ENCODE peak calls at places on chromosomes 13 and 19, in ten cellular contexts. One of them, this sample, is unnamed.

GRCh38 chr13:109764474-109765292 is 21.7 kb downstream of the IRS2 start:
- DNase-seq in BJ: no peak
- DNase-seq in T-helper 1 cell: no peak
- DNase-seq in astrocyte of the cerebellum: no peak
- DNase-seq in activated CD4-positive, alpha-beta T cell treated with anti-CD3 and anti-CD28 coated beads, Interleukin-2, amount 10 ng/mL, durations not matched to agents 7 days and 5 days: peak; percentile 33
- DNase-seq in iris pigment epithelial cell: no peak
- DNase-seq in adrenal gland: peak; percentile 47
- DNase-seq in stimulated activated CD8-positive, alpha-beta memory T cell treated with anti-CD3 and anti-CD28 coated beads, Interleukin-2, amount 100 ng/mL, for 1 hour: no peak
- DNase-seq in stimulated activated CD4-positive, alpha-beta T cell treated with anti-CD3 and anti-CD28 coated beads, Interleukin-2, amount 100 ng/mL, for 4 hours: no peak
- DNase-seq in heart left ventricle: no peak
- DNase-seq in this sample: no peak

GRCh38 chr13:113145496-113145895 is 13.0 kb upstream of the PROZ start:
- DNase-seq in stimulated activated CD4-positive, alpha-beta T cell treated with anti-CD3 and anti-CD28 coated beads, Interleukin-2, amount 100 ng/mL, for 4 hours: no peak
- DNase-seq in astrocyte of the cerebellum: no peak
- DNase-seq in stimulated activated CD8-positive, alpha-beta memory T cell treated with anti-CD3 and anti-CD28 coated beads, Interleukin-2, amount 100 ng/mL, for 1 hour: no peak
- DNase-seq in T-helper 1 cell: no peak
- DNase-seq in adrenal gland: no peak
- DNase-seq in heart left ventricle: no peak
- DNase-seq in BJ: no peak
- DNase-seq in iris pigment epithelial cell: no peak
- DNase-seq in activated CD4-positive, alpha-beta T cell treated with anti-CD3 and anti-CD28 coated beads, Interleukin-2, amount 10 ng/mL, durations not matched to agents 7 days and 5 days: no peak
- DNase-seq in this sample: no peak

GRCh38 chr19:29629836-29630534 is 23.9 kb downstream of the POP4 start:
- DNase-seq in T-helper 1 cell: no peak
- DNase-seq in adrenal gland: no peak
- DNase-seq in activated CD4-positive, alpha-beta T cell treated with anti-CD3 and anti-CD28 coated beads, Interleukin-2, amount 10 ng/mL, durations not matched to agents 7 days and 5 days: no peak
- DNase-seq in astrocyte of the cerebellum: no peak
- DNase-seq in stimulated activated CD4-positive, alpha-beta T cell treated with anti-CD3 and anti-CD28 coated beads, Interleukin-2, amount 100 ng/mL, for 4 hours: no peak
- DNase-seq in heart left ventricle: no peak
- DNase-seq in iris pigment epithelial cell: no peak
- DNase-seq in BJ: no peak
- DNase-seq in stimulated activated CD8-positive, alpha-beta memory T cell treated with anti-CD3 and anti-CD28 coated beads, Interleukin-2, amount 100 ng/mL, for 1 hour: no peak
- DNase-seq in this sample: no peak

GRCh38 chr13:93726173-93727019 is 499.8 kb downstream of the GPC6 start:
- DNase-seq in iris pigment epithelial cell: no peak
- DNase-seq in astrocyte of the cerebellum: no peak
- DNase-seq in adrenal gland: no peak
- DNase-seq in BJ: no peak
- DNase-seq in activated CD4-positive, alpha-beta T cell treated with anti-CD3 and anti-CD28 coated beads, Interleukin-2, amount 10 ng/mL, durations not matched to agents 7 days and 5 days: no peak
- DNase-seq in T-helper 1 cell: no peak
- DNase-seq in stimulated activated CD4-positive, alpha-beta T cell treated with anti-CD3 and anti-CD28 coated beads, Interleukin-2, amount 100 ng/mL, for 4 hours: no peak
- DNase-seq in stimulated activated CD8-positive, alpha-beta memory T cell treated with anti-CD3 and anti-CD28 coated beads, Interleukin-2, amount 100 ng/mL, for 1 hour: no peak
- DNase-seq in heart left ventricle: no peak
- DNase-seq in this sample: no peak

GRCh38 chr19:50555033-50555432 is 13.2 kb downstream of the LRRC4B start:
- DNase-seq in stimulated activated CD8-positive, alpha-beta memory T cell treated with anti-CD3 and anti-CD28 coated beads, Interleukin-2, amount 100 ng/mL, for 1 hour: no peak
- DNase-seq in BJ: no peak
- DNase-seq in stimulated activated CD4-positive, alpha-beta T cell treated with anti-CD3 and anti-CD28 coated beads, Interleukin-2, amount 100 ng/mL, for 4 hours: no peak
- DNase-seq in T-helper 1 cell: no peak
- DNase-seq in adrenal gland: no peak
- DNase-seq in iris pigment epithelial cell: no peak
- DNase-seq in astrocyte of the cerebellum: no peak
- DNase-seq in activated CD4-positive, alpha-beta T cell treated with anti-CD3 and anti-CD28 coated beads, Interleukin-2, amount 10 ng/mL, durations not matched to agents 7 days and 5 days: no peak
- DNase-seq in heart left ventricle: no peak
- DNase-seq in this sample: no peak

GRCh38 chr19:7869453-7869909 is 4.7 kb downstream of the PRR36 start:
- DNase-seq in adrenal gland: peak; percentile 74
- DNase-seq in stimulated activated CD8-positive, alpha-beta memory T cell treated with anti-CD3 and anti-CD28 coated beads, Interleukin-2, amount 100 ng/mL, for 1 hour: peak; percentile 70
- DNase-seq in stimulated activated CD4-positive, alpha-beta T cell treated with anti-CD3 and anti-CD28 coated beads, Interleukin-2, amount 100 ng/mL, for 4 hours: peak; percentile 75
- DNase-seq in T-helper 1 cell: peak; percentile 67
- DNase-seq in activated CD4-positive, alpha-beta T cell treated with anti-CD3 and anti-CD28 coated beads, Interleukin-2, amount 10 ng/mL, durations not matched to agents 7 days and 5 days: peak; percentile 75
- DNase-seq in astrocyte of the cerebellum: no peak
- DNase-seq in BJ: no peak
- DNase-seq in heart left ventricle: no peak
- DNase-seq in iris pigment epithelial cell: peak; percentile 35
- DNase-seq in this sample: peak; percentile 77

GRCh38 chr19:42965204-42965603 is 28.2 kb upstream of the PSG7 start:
- DNase-seq in heart left ventricle: no peak
- DNase-seq in iris pigment epithelial cell: peak; percentile 70
- DNase-seq in stimulated activated CD4-positive, alpha-beta T cell treated with anti-CD3 and anti-CD28 coated beads, Interleukin-2, amount 100 ng/mL, for 4 hours: no peak
- DNase-seq in T-helper 1 cell: no peak
- DNase-seq in stimulated activated CD8-positive, alpha-beta memory T cell treated with anti-CD3 and anti-CD28 coated beads, Interleukin-2, amount 100 ng/mL, for 1 hour: no peak
- DNase-seq in BJ: peak; percentile 47
- DNase-seq in activated CD4-positive, alpha-beta T cell treated with anti-CD3 and anti-CD28 coated beads, Interleukin-2, amount 10 ng/mL, durations not matched to agents 7 days and 5 days: no peak
- DNase-seq in astrocyte of the cerebellum: no peak
- DNase-seq in adrenal gland: no peak
- DNase-seq in this sample: no peak

GRCh38 chr13:50589651-50590054 is 253.8 kb downstream of the DLEU7 start:
- DNase-seq in stimulated activated CD4-positive, alpha-beta T cell treated with anti-CD3 and anti-CD28 coated beads, Interleukin-2, amount 100 ng/mL, for 4 hours: no peak
- DNase-seq in astrocyte of the cerebellum: peak; percentile 55
- DNase-seq in stimulated activated CD8-positive, alpha-beta memory T cell treated with anti-CD3 and anti-CD28 coated beads, Interleukin-2, amount 100 ng/mL, for 1 hour: no peak
- DNase-seq in heart left ventricle: no peak
- DNase-seq in iris pigment epithelial cell: peak; percentile 87
- DNase-seq in adrenal gland: peak; percentile 68
- DNase-seq in BJ: peak; percentile 66
- DNase-seq in activated CD4-positive, alpha-beta T cell treated with anti-CD3 and anti-CD28 coated beads, Interleukin-2, amount 10 ng/mL, durations not matched to agents 7 days and 5 days: no peak
- DNase-seq in T-helper 1 cell: no peak
- DNase-seq in this sample: no peak

GRCh38 chr13:112554214-112554850 is 33.6 kb downstream of the TUBGCP3 start:
- DNase-seq in astrocyte of the cerebellum: no peak
- DNase-seq in stimulated activated CD8-positive, alpha-beta memory T cell treated with anti-CD3 and anti-CD28 coated beads, Interleukin-2, amount 100 ng/mL, for 1 hour: no peak
- DNase-seq in stimulated activated CD4-positive, alpha-beta T cell treated with anti-CD3 and anti-CD28 coated beads, Interleukin-2, amount 100 ng/mL, for 4 hours: no peak
- DNase-seq in heart left ventricle: no peak
- DNase-seq in T-helper 1 cell: no peak
- DNase-seq in adrenal gland: no peak
- DNase-seq in iris pigment epithelial cell: no peak
- DNase-seq in BJ: no peak
- DNase-seq in activated CD4-positive, alpha-beta T cell treated with anti-CD3 and anti-CD28 coated beads, Interleukin-2, amount 10 ng/mL, durations not matched to agents 7 days and 5 days: no peak
- DNase-seq in this sample: no peak

GRCh38 chr13:93603043-93603442 is 376.4 kb downstream of the GPC6 start:
- DNase-seq in stimulated activated CD8-positive, alpha-beta memory T cell treated with anti-CD3 and anti-CD28 coated beads, Interleukin-2, amount 100 ng/mL, for 1 hour: no peak
- DNase-seq in iris pigment epithelial cell: peak; percentile 67
- DNase-seq in BJ: peak; percentile 90
- DNase-seq in astrocyte of the cerebellum: peak; percentile 43
- DNase-seq in activated CD4-positive, alpha-beta T cell treated with anti-CD3 and anti-CD28 coated beads, Interleukin-2, amount 10 ng/mL, durations not matched to agents 7 days and 5 days: no peak
- DNase-seq in T-helper 1 cell: no peak
- DNase-seq in adrenal gland: no peak
- DNase-seq in heart left ventricle: no peak
- DNase-seq in stimulated activated CD4-positive, alpha-beta T cell treated with anti-CD3 and anti-CD28 coated beads, Interleukin-2, amount 100 ng/mL, for 4 hours: no peak
- DNase-seq in this sample: no peak

GRCh38 chr13:94323746-94324408 is 155.6 kb downstream of the DCT start:
- DNase-seq in stimulated activated CD8-positive, alpha-beta memory T cell treated with anti-CD3 and anti-CD28 coated beads, Interleukin-2, amount 100 ng/mL, for 1 hour: no peak
- DNase-seq in BJ: no peak
- DNase-seq in activated CD4-positive, alpha-beta T cell treated with anti-CD3 and anti-CD28 coated beads, Interleukin-2, amount 10 ng/mL, durations not matched to agents 7 days and 5 days: peak; percentile 63
- DNase-seq in T-helper 1 cell: peak; percentile 86
- DNase-seq in stimulated activated CD4-positive, alpha-beta T cell treated with anti-CD3 and anti-CD28 coated beads, Interleukin-2, amount 100 ng/mL, for 4 hours: no peak
- DNase-seq in iris pigment epithelial cell: no peak
- DNase-seq in astrocyte of the cerebellum: no peak
- DNase-seq in adrenal gland: no peak
- DNase-seq in heart left ventricle: no peak
- DNase-seq in this sample: no peak

GRCh38 chr13:98144501-98145350 is 1.8 kb downstream of the FARP1 start:
- DNase-seq in T-helper 1 cell: no peak
- DNase-seq in BJ: peak; percentile 13
- DNase-seq in stimulated activated CD4-positive, alpha-beta T cell treated with anti-CD3 and anti-CD28 coated beads, Interleukin-2, amount 100 ng/mL, for 4 hours: no peak
- DNase-seq in adrenal gland: peak; percentile 41
- DNase-seq in activated CD4-positive, alpha-beta T cell treated with anti-CD3 and anti-CD28 coated beads, Interleukin-2, amount 10 ng/mL, durations not matched to agents 7 days and 5 days: no peak
- DNase-seq in iris pigment epithelial cell: peak; percentile 67
- DNase-seq in astrocyte of the cerebellum: no peak
- DNase-seq in heart left ventricle: no peak
- DNase-seq in stimulated activated CD8-positive, alpha-beta memory T cell treated with anti-CD3 and anti-CD28 coated beads, Interleukin-2, amount 100 ng/mL, for 1 hour: no peak
- DNase-seq in this sample: no peak

GRCh38 chr13:75495938-75496337 is 14.0 kb upstream of the TBC1D4 start:
- DNase-seq in activated CD4-positive, alpha-beta T cell treated with anti-CD3 and anti-CD28 coated beads, Interleukin-2, amount 10 ng/mL, durations not matched to agents 7 days and 5 days: no peak
- DNase-seq in BJ: peak; percentile 37
- DNase-seq in adrenal gland: no peak
- DNase-seq in stimulated activated CD8-positive, alpha-beta memory T cell treated with anti-CD3 and anti-CD28 coated beads, Interleukin-2, amount 100 ng/mL, for 1 hour: no peak
- DNase-seq in stimulated activated CD4-positive, alpha-beta T cell treated with anti-CD3 and anti-CD28 coated beads, Interleukin-2, amount 100 ng/mL, for 4 hours: no peak
- DNase-seq in astrocyte of the cerebellum: peak; percentile 91
- DNase-seq in iris pigment epithelial cell: peak; percentile 94
- DNase-seq in T-helper 1 cell: no peak
- DNase-seq in heart left ventricle: no peak
- DNase-seq in this sample: no peak

GRCh38 chr19:49690656-49691242 is at the start of gene CPT1C:
- DNase-seq in BJ: no peak
- DNase-seq in T-helper 1 cell: peak; percentile 56
- DNase-seq in stimulated activated CD4-positive, alpha-beta T cell treated with anti-CD3 and anti-CD28 coated beads, Interleukin-2, amount 100 ng/mL, for 4 hours: peak; percentile 44
- DNase-seq in stimulated activated CD8-positive, alpha-beta memory T cell treated with anti-CD3 and anti-CD28 coated beads, Interleukin-2, amount 100 ng/mL, for 1 hour: peak; percentile 30
- DNase-seq in activated CD4-positive, alpha-beta T cell treated with anti-CD3 and anti-CD28 coated beads, Interleukin-2, amount 10 ng/mL, durations not matched to agents 7 days and 5 days: peak; percentile 54
- DNase-seq in adrenal gland: peak; percentile 79
- DNase-seq in iris pigment epithelial cell: peak; percentile 77
- DNase-seq in astrocyte of the cerebellum: peak; percentile 48
- DNase-seq in heart left ventricle: peak; percentile 80
- DNase-seq in this sample: peak; percentile 85

GRCh38 chr19:1739960-1740629 is 13.2 kb upstream of the ONECUT3 start:
- DNase-seq in stimulated activated CD4-positive, alpha-beta T cell treated with anti-CD3 and anti-CD28 coated beads, Interleukin-2, amount 100 ng/mL, for 4 hours: no peak
- DNase-seq in adrenal gland: no peak
- DNase-seq in astrocyte of the cerebellum: no peak
- DNase-seq in T-helper 1 cell: no peak
- DNase-seq in activated CD4-positive, alpha-beta T cell treated with anti-CD3 and anti-CD28 coated beads, Interleukin-2, amount 10 ng/mL, durations not matched to agents 7 days and 5 days: no peak
- DNase-seq in BJ: no peak
- DNase-seq in iris pigment epithelial cell: no peak
- DNase-seq in stimulated activated CD8-positive, alpha-beta memory T cell treated with anti-CD3 and anti-CD28 coated beads, Interleukin-2, amount 100 ng/mL, for 1 hour: no peak
- DNase-seq in heart left ventricle: no peak
- DNase-seq in this sample: no peak

GRCh38 chr13:74978596-74978995 is 503.4 kb downstream of the TBC1D4 start:
- DNase-seq in iris pigment epithelial cell: no peak
- DNase-seq in BJ: no peak
- DNase-seq in T-helper 1 cell: no peak
- DNase-seq in stimulated activated CD4-positive, alpha-beta T cell treated with anti-CD3 and anti-CD28 coated beads, Interleukin-2, amount 100 ng/mL, for 4 hours: no peak
- DNase-seq in adrenal gland: no peak
- DNase-seq in activated CD4-positive, alpha-beta T cell treated with anti-CD3 and anti-CD28 coated beads, Interleukin-2, amount 10 ng/mL, durations not matched to agents 7 days and 5 days: no peak
- DNase-seq in heart left ventricle: no peak
- DNase-seq in stimulated activated CD8-positive, alpha-beta memory T cell treated with anti-CD3 and anti-CD28 coated beads, Interleukin-2, amount 100 ng/mL, for 1 hour: no peak
- DNase-seq in astrocyte of the cerebellum: no peak
- DNase-seq in this sample: no peak

GRCh38 chr19:17751103-17751911 is at the start of gene FCHO1:
- DNase-seq in heart left ventricle: peak; percentile 36
- DNase-seq in T-helper 1 cell: peak; percentile 91
- DNase-seq in astrocyte of the cerebellum: no peak
- DNase-seq in stimulated activated CD4-positive, alpha-beta T cell treated with anti-CD3 and anti-CD28 coated beads, Interleukin-2, amount 100 ng/mL, for 4 hours: peak; percentile 85
- DNase-seq in stimulated activated CD8-positive, alpha-beta memory T cell treated with anti-CD3 and anti-CD28 coated beads, Interleukin-2, amount 100 ng/mL, for 1 hour: peak; percentile 76
- DNase-seq in adrenal gland: peak; percentile 38
- DNase-seq in iris pigment epithelial cell: no peak
- DNase-seq in activated CD4-positive, alpha-beta T cell treated with anti-CD3 and anti-CD28 coated beads, Interleukin-2, amount 10 ng/mL, durations not matched to agents 7 days and 5 days: peak; percentile 92
- DNase-seq in BJ: no peak
- DNase-seq in this sample: no peak

GRCh38 chr13:31201341-31202024 is 1.7 kb downstream of the B3GLCT start:
- DNase-seq in iris pigment epithelial cell: peak; percentile 35
- DNase-seq in stimulated activated CD8-positive, alpha-beta memory T cell treated with anti-CD3 and anti-CD28 coated beads, Interleukin-2, amount 100 ng/mL, for 1 hour: no peak
- DNase-seq in BJ: no peak
- DNase-seq in adrenal gland: peak; percentile 44
- DNase-seq in activated CD4-positive, alpha-beta T cell treated with anti-CD3 and anti-CD28 coated beads, Interleukin-2, amount 10 ng/mL, durations not matched to agents 7 days and 5 days: no peak
- DNase-seq in T-helper 1 cell: no peak
- DNase-seq in heart left ventricle: peak; percentile 68
- DNase-seq in stimulated activated CD4-positive, alpha-beta T cell treated with anti-CD3 and anti-CD28 coated beads, Interleukin-2, amount 100 ng/mL, for 4 hours: no peak
- DNase-seq in astrocyte of the cerebellum: no peak
- DNase-seq in this sample: no peak

GRCh38 chr13:106156468-106156867 is 379.0 kb downstream of the EFNB2 start:
- DNase-seq in heart left ventricle: no peak
- DNase-seq in stimulated activated CD4-positive, alpha-beta T cell treated with anti-CD3 and anti-CD28 coated beads, Interleukin-2, amount 100 ng/mL, for 4 hours: no peak
- DNase-seq in activated CD4-positive, alpha-beta T cell treated with anti-CD3 and anti-CD28 coated beads, Interleukin-2, amount 10 ng/mL, durations not matched to agents 7 days and 5 days: no peak
- DNase-seq in adrenal gland: no peak
- DNase-seq in iris pigment epithelial cell: peak; percentile 99
- DNase-seq in BJ: peak; percentile 93
- DNase-seq in T-helper 1 cell: no peak
- DNase-seq in stimulated activated CD8-positive, alpha-beta memory T cell treated with anti-CD3 and anti-CD28 coated beads, Interleukin-2, amount 100 ng/mL, for 1 hour: no peak
- DNase-seq in astrocyte of the cerebellum: peak; percentile 92
- DNase-seq in this sample: no peak

GRCh38 chr13:20713014-20713376 is 9.5 kb downstream of the IL17D start:
- DNase-seq in heart left ventricle: no peak
- DNase-seq in iris pigment epithelial cell: no peak
- DNase-seq in BJ: no peak
- DNase-seq in stimulated activated CD8-positive, alpha-beta memory T cell treated with anti-CD3 and anti-CD28 coated beads, Interleukin-2, amount 100 ng/mL, for 1 hour: no peak
- DNase-seq in stimulated activated CD4-positive, alpha-beta T cell treated with anti-CD3 and anti-CD28 coated beads, Interleukin-2, amount 100 ng/mL, for 4 hours: no peak
- DNase-seq in adrenal gland: no peak
- DNase-seq in activated CD4-positive, alpha-beta T cell treated with anti-CD3 and anti-CD28 coated beads, Interleukin-2, amount 10 ng/mL, durations not matched to agents 7 days and 5 days: no peak
- DNase-seq in T-helper 1 cell: no peak
- DNase-seq in astrocyte of the cerebellum: no peak
- DNase-seq in this sample: no peak

GRCh38 chr19:34837262-34837661 is 64.2 kb upstream of the ZNF599 start:
- DNase-seq in heart left ventricle: peak; percentile 83
- DNase-seq in activated CD4-positive, alpha-beta T cell treated with anti-CD3 and anti-CD28 coated beads, Interleukin-2, amount 10 ng/mL, durations not matched to agents 7 days and 5 days: no peak
- DNase-seq in stimulated activated CD8-positive, alpha-beta memory T cell treated with anti-CD3 and anti-CD28 coated beads, Interleukin-2, amount 100 ng/mL, for 1 hour: no peak
- DNase-seq in stimulated activated CD4-positive, alpha-beta T cell treated with anti-CD3 and anti-CD28 coated beads, Interleukin-2, amount 100 ng/mL, for 4 hours: no peak
- DNase-seq in BJ: no peak
- DNase-seq in T-helper 1 cell: no peak
- DNase-seq in adrenal gland: peak; percentile 58
- DNase-seq in iris pigment epithelial cell: peak; percentile 24
- DNase-seq in astrocyte of the cerebellum: no peak
- DNase-seq in this sample: no peak

GRCh38 chr19:5218255-5218855 is 122.3 kb downstream of the PTPRS start:
- DNase-seq in stimulated activated CD8-positive, alpha-beta memory T cell treated with anti-CD3 and anti-CD28 coated beads, Interleukin-2, amount 100 ng/mL, for 1 hour: no peak
- DNase-seq in T-helper 1 cell: no peak
- DNase-seq in BJ: no peak
- DNase-seq in astrocyte of the cerebellum: no peak
- DNase-seq in heart left ventricle: no peak
- DNase-seq in iris pigment epithelial cell: no peak
- DNase-seq in stimulated activated CD4-positive, alpha-beta T cell treated with anti-CD3 and anti-CD28 coated beads, Interleukin-2, amount 100 ng/mL, for 4 hours: no peak
- DNase-seq in adrenal gland: no peak
- DNase-seq in activated CD4-positive, alpha-beta T cell treated with anti-CD3 and anti-CD28 coated beads, Interleukin-2, amount 10 ng/mL, durations not matched to agents 7 days and 5 days: no peak
- DNase-seq in this sample: no peak

GRCh38 chr19:21133633-21134032 is 8.2 kb upstream of the ZNF431 start:
- DNase-seq in astrocyte of the cerebellum: no peak
- DNase-seq in T-helper 1 cell: no peak
- DNase-seq in activated CD4-positive, alpha-beta T cell treated with anti-CD3 and anti-CD28 coated beads, Interleukin-2, amount 10 ng/mL, durations not matched to agents 7 days and 5 days: no peak
- DNase-seq in iris pigment epithelial cell: no peak
- DNase-seq in stimulated activated CD4-positive, alpha-beta T cell treated with anti-CD3 and anti-CD28 coated beads, Interleukin-2, amount 100 ng/mL, for 4 hours: no peak
- DNase-seq in BJ: no peak
- DNase-seq in stimulated activated CD8-positive, alpha-beta memory T cell treated with anti-CD3 and anti-CD28 coated beads, Interleukin-2, amount 100 ng/mL, for 1 hour: no peak
- DNase-seq in heart left ventricle: no peak
- DNase-seq in adrenal gland: peak; percentile 16
- DNase-seq in this sample: no peak

GRCh38 chr19:2488942-2489731 is 13.2 kb downstream of the GADD45B start:
- DNase-seq in stimulated activated CD8-positive, alpha-beta memory T cell treated with anti-CD3 and anti-CD28 coated beads, Interleukin-2, amount 100 ng/mL, for 1 hour: no peak
- DNase-seq in heart left ventricle: peak; percentile 72
- DNase-seq in adrenal gland: peak; percentile 80
- DNase-seq in iris pigment epithelial cell: peak; percentile 49
- DNase-seq in BJ: no peak
- DNase-seq in stimulated activated CD4-positive, alpha-beta T cell treated with anti-CD3 and anti-CD28 coated beads, Interleukin-2, amount 100 ng/mL, for 4 hours: no peak
- DNase-seq in astrocyte of the cerebellum: no peak
- DNase-seq in activated CD4-positive, alpha-beta T cell treated with anti-CD3 and anti-CD28 coated beads, Interleukin-2, amount 10 ng/mL, durations not matched to agents 7 days and 5 days: no peak
- DNase-seq in T-helper 1 cell: no peak
- DNase-seq in this sample: no peak

GRCh38 chr13:97495678-97496077 is 61.7 kb downstream of the RAP2A start:
- DNase-seq in stimulated activated CD4-positive, alpha-beta T cell treated with anti-CD3 and anti-CD28 coated beads, Interleukin-2, amount 100 ng/mL, for 4 hours: no peak
- DNase-seq in stimulated activated CD8-positive, alpha-beta memory T cell treated with anti-CD3 and anti-CD28 coated beads, Interleukin-2, amount 100 ng/mL, for 1 hour: no peak
- DNase-seq in adrenal gland: no peak
- DNase-seq in iris pigment epithelial cell: no peak
- DNase-seq in T-helper 1 cell: no peak
- DNase-seq in heart left ventricle: no peak
- DNase-seq in activated CD4-positive, alpha-beta T cell treated with anti-CD3 and anti-CD28 coated beads, Interleukin-2, amount 10 ng/mL, durations not matched to agents 7 days and 5 days: no peak
- DNase-seq in BJ: no peak
- DNase-seq in astrocyte of the cerebellum: no peak
- DNase-seq in this sample: no peak

GRCh38 chr19:39428309-39429112 is 7.2 kb downstream of the RPS16 start:
- DNase-seq in BJ: peak; percentile 63
- DNase-seq in iris pigment epithelial cell: peak; percentile 79
- DNase-seq in T-helper 1 cell: no peak
- DNase-seq in astrocyte of the cerebellum: peak; percentile 89
- DNase-seq in stimulated activated CD4-positive, alpha-beta T cell treated with anti-CD3 and anti-CD28 coated beads, Interleukin-2, amount 100 ng/mL, for 4 hours: no peak
- DNase-seq in stimulated activated CD8-positive, alpha-beta memory T cell treated with anti-CD3 and anti-CD28 coated beads, Interleukin-2, amount 100 ng/mL, for 1 hour: no peak
- DNase-seq in heart left ventricle: peak; percentile 86
- DNase-seq in adrenal gland: peak; percentile 83
- DNase-seq in activated CD4-positive, alpha-beta T cell treated with anti-CD3 and anti-CD28 coated beads, Interleukin-2, amount 10 ng/mL, durations not matched to agents 7 days and 5 days: no peak
- DNase-seq in this sample: peak; percentile 86

GRCh38 chr13:95593462-95593861 is 40.9 kb downstream of the CLDN10 start:
- DNase-seq in stimulated activated CD4-positive, alpha-beta T cell treated with anti-CD3 and anti-CD28 coated beads, Interleukin-2, amount 100 ng/mL, for 4 hours: no peak
- DNase-seq in adrenal gland: no peak
- DNase-seq in BJ: no peak
- DNase-seq in activated CD4-positive, alpha-beta T cell treated with anti-CD3 and anti-CD28 coated beads, Interleukin-2, amount 10 ng/mL, durations not matched to agents 7 days and 5 days: no peak
- DNase-seq in T-helper 1 cell: no peak
- DNase-seq in astrocyte of the cerebellum: no peak
- DNase-seq in heart left ventricle: no peak
- DNase-seq in stimulated activated CD8-positive, alpha-beta memory T cell treated with anti-CD3 and anti-CD28 coated beads, Interleukin-2, amount 100 ng/mL, for 1 hour: no peak
- DNase-seq in iris pigment epithelial cell: no peak
- DNase-seq in this sample: no peak

GRCh38 chr13:110197041-110197440 is 109.9 kb downstream of the COL4A1 start:
- DNase-seq in T-helper 1 cell: no peak
- DNase-seq in BJ: no peak
- DNase-seq in iris pigment epithelial cell: peak; percentile 83
- DNase-seq in stimulated activated CD4-positive, alpha-beta T cell treated with anti-CD3 and anti-CD28 coated beads, Interleukin-2, amount 100 ng/mL, for 4 hours: no peak
- DNase-seq in astrocyte of the cerebellum: no peak
- DNase-seq in adrenal gland: no peak
- DNase-seq in heart left ventricle: no peak
- DNase-seq in activated CD4-positive, alpha-beta T cell treated with anti-CD3 and anti-CD28 coated beads, Interleukin-2, amount 10 ng/mL, durations not matched to agents 7 days and 5 days: no peak
- DNase-seq in stimulated activated CD8-positive, alpha-beta memory T cell treated with anti-CD3 and anti-CD28 coated beads, Interleukin-2, amount 100 ng/mL, for 1 hour: no peak
- DNase-seq in this sample: no peak